ENCODE peak calls at places on chromosomes 1 and 21, in five cellular contexts. P, N, V, W and O are unnamed samples. For H3K27me3, the result is how much of the 10 kb centered on the place peaks cover.

GRCh38 chr1:158552296-158552695 is 1.9 kb downstream of the OR6Y1 start:
- DNase-seq in N (no peak), V (no peak), W (no peak), P (no peak), O (no peak)

GRCh38 chr1:36307601-36308330 is 1.6 kb downstream of the SH3D21 start:
- DNase-seq in P (no peak), W (no peak), N (no peak), V (no peak), O (no peak)

GRCh38 chr1:96313216-96313615 is 408.4 kb upstream of the PTBP2 start:
- DNase-seq in V (no peak), P (peak), N (no peak), W (no peak), O (no peak)

GRCh38 chr21:31873275-31873695 is 465 bp downstream of the HUNK start:
- DNase-seq in N (peak), W (no peak), V (peak), P (no peak), O (peak)

GRCh38 chr1:230431517-230431916 is 5.4 kb upstream of the PGBD5 start:
- DNase-seq in N (no peak), W (no peak), V (no peak), P (no peak), O (no peak)

GRCh38 chr1:96538001-96538649 is 183.5 kb upstream of the PTBP2 start:
- DNase-seq in N (no peak), W (no peak), V (peak), P (peak), O (peak)

GRCh38 chr1:34906225-34906624 is 23.2 kb downstream of the DLGAP3 start:
- DNase-seq in V (no peak), P (no peak), N (no peak), W (no peak), O (no peak)

GRCh38 chr1:115529216-115529897 is 112.4 kb upstream of the VANGL1 start:
- DNase-seq in W (no peak), V (no peak), P (no peak), N (no peak), O (no peak)

GRCh38 chr21:28089599-28090421 is 902.9 kb downstream of the LTN1 start:
- DNase-seq in W (no peak), N (no peak), P (no peak), V (peak), O (peak)

GRCh38 chr1:209443361-209443931 is 140.1 kb upstream of the CAMK1G start:
- DNase-seq in W (no peak), V (no peak), P (no peak), N (no peak), O (peak)

GRCh38 chr1:31423418-31423947 is 10.5 kb downstream of the SERINC2 start:
- DNase-seq in N (no peak), W (no peak), P (no peak), V (no peak), O (no peak)

GRCh38 chr1:171346866-171347265 is 32.9 kb downstream of the FMO4 start:
- DNase-seq in W (no peak), N (no peak), V (no peak), P (no peak), O (no peak)

GRCh38 chr1:218739426-218739825 is 394.3 kb downstream of the TGFB2 start:
- DNase-seq in W (no peak), N (no peak), P (peak), V (no peak), O (no peak)

GRCh38 chr1:232445361-232446106 is 184.4 kb downstream of the SIPA1L2 start:
- DNase-seq in P (peak), N (no peak), V (no peak), W (no peak), O (no peak)

GRCh38 chr1:117096871-117097842 is 24.4 kb downstream of the TRIM45 start:
- DNase-seq in V (no peak), P (peak), N (no peak), W (peak), O (peak)

GRCh38 chr1:207312604-207312920 is 8.9 kb upstream of the CD55 start:
- DNase-seq in W (no peak), V (no peak), P (no peak), N (no peak), O (no peak)

GRCh38 chr1:16420719-16421118 is 16.5 kb downstream of the SPATA21 start:
- DNase-seq in P (no peak), V (no peak), W (no peak), N (no peak), O (no peak)

GRCh38 chr1:175844877-175845276 is 101.5 kb upstream of the TNR start:
- DNase-seq in P (no peak), W (no peak), N (no peak), V (no peak), O (no peak)

GRCh38 chr21:41593784-41594138 is 85.8 kb upstream of the TMPRSS2 start:
- DNase-seq in P (no peak), N (no peak), W (no peak), V (no peak), O (peak)

GRCh38 chr1:79373481-79374132 is 367.1 kb upstream of the ADGRL4 start:
- DNase-seq in V (no peak), N (no peak), W (no peak), P (no peak), O (no peak)

GRCh38 chr1:227125929-227126545 is 185.9 kb downstream of the COQ8A start:
- DNase-seq in V (peak), W (peak), P (no peak), N (no peak), O (peak)

GRCh38 chr1:207815913-207816312 is 64.1 kb downstream of the CD46 start:
- DNase-seq in W (no peak), V (no peak), P (peak), N (no peak), O (no peak)

GRCh38 chr1:230210979-230211336 is 143.9 kb downstream of the GALNT2 start:
- DNase-seq in P (no peak), V (no peak), N (no peak), W (no peak), O (no peak)

GRCh38 chr1:2283371-2283990 is 55.4 kb downstream of the SKI start:
- DNase-seq in N (no peak), W (no peak), V (no peak), P (no peak), O (no peak)

GRCh38 chr1:147613506-147613905 is 56.8 kb downstream of the ACP6 start:
- DNase-seq in V (no peak), W (no peak), P (peak), N (no peak), O (no peak)

GRCh38 chr1:168320805-168321577 is 40.3 kb downstream of the TBX19 start:
- DNase-seq in W (peak), V (no peak), N (no peak), P (peak), O (peak)

GRCh38 chr1:115982399-115982798 is 6.1 kb downstream of the SLC22A15 start:
- DNase-seq in V (no peak), N (no peak), W (no peak), P (no peak), O (no peak)

GRCh38 chr1:1344672-1345361 is 4.4 kb downstream of the DVL1 start:
- DNase-seq in V (no peak), W (peak), N (no peak), P (peak), O (no peak)

GRCh38 chr1:167003711-167004110 is 14.6 kb downstream of the MAEL start:
- DNase-seq in P (no peak), V (no peak), W (no peak), N (no peak), O (no peak)

GRCh38 chr1:58649555-58649954 is 50.3 kb downstream of the MYSM1 start:
- DNase-seq in N (no peak), V (no peak), P (no peak), W (no peak), O (no peak)

GRCh38 chr1:24110642-24111263 is 1.2 kb downstream of the MYOM3 start:
- DNase-seq in P (no peak), N (no peak), V (no peak), W (no peak), O (no peak)

GRCh38 chr1:226268421-226269124 is 40.4 kb downstream of the LIN9 start:
- DNase-seq in P (peak), N (no peak), W (no peak), V (no peak), O (no peak)

GRCh38 chr1:196142111-196142510 is 466.1 kb downstream of the KCNT2 start:
- DNase-seq in P (no peak), V (no peak), N (peak), W (no peak), O (no peak)

GRCh38 chr1:11062965-11063401 is 3.2 kb upstream of the SRM start:
- DNase-seq in P (no peak), N (no peak), V (no peak), W (no peak), O (no peak)

GRCh38 chr1:116988248-116988647 is 13.3 kb upstream of the CD101 start:
- DNase-seq in W (no peak), V (no peak), P (no peak), N (no peak), O (no peak)

GRCh38 chr1:147534386-147534785 is 6.9 kb upstream of the BCL9 start:
- DNase-seq in W (peak), N (no peak), P (peak), V (no peak), O (peak)

GRCh38 chr1:155981266-155982088 is 3.1 kb upstream of the ARHGEF2 start:
- DNase-seq in W (peak), P (peak), N (no peak), V (no peak), O (no peak)

GRCh38 chr1:103948526-103948925 is 198.8 kb downstream of the AMY1C start:
- DNase-seq in P (no peak), W (peak), N (no peak), V (no peak), O (peak)

GRCh38 chr1:154983776-154984466 is 777 bp downstream of the FLAD1 start:
- DNase-seq in N (no peak), W (no peak), P (no peak), V (no peak), O (no peak)

GRCh38 chr1:81878538-81878937 is 77.8 kb downstream of the ADGRL2 start:
- DNase-seq in V (no peak), N (no peak), W (no peak), P (no peak), O (no peak)
- H3K27me3 ChIP-seq in V (under half), N (under half), W (under half), P (under half), O (under half)

GRCh38 chr1:180504186-180504585 is 1.8 kb upstream of the ACBD6 start:
- DNase-seq in N (no peak), P (peak), V (no peak), W (peak), O (no peak)

GRCh38 chr1:180500689-180501088 is 1.7 kb downstream of the ACBD6 start:
- DNase-seq in N (no peak), V (no peak), P (no peak), W (no peak), O (no peak)

GRCh38 chr1:180501865-180502360 is 464 bp downstream of the ACBD6 start:
- DNase-seq in V (peak), N (no peak), P (no peak), W (peak), O (no peak)

GRCh38 chr1:180503274-180503862 is 991 bp upstream of the ACBD6 start:
- DNase-seq in P (no peak), V (no peak), W (peak), N (no peak), O (peak)

DNA sequence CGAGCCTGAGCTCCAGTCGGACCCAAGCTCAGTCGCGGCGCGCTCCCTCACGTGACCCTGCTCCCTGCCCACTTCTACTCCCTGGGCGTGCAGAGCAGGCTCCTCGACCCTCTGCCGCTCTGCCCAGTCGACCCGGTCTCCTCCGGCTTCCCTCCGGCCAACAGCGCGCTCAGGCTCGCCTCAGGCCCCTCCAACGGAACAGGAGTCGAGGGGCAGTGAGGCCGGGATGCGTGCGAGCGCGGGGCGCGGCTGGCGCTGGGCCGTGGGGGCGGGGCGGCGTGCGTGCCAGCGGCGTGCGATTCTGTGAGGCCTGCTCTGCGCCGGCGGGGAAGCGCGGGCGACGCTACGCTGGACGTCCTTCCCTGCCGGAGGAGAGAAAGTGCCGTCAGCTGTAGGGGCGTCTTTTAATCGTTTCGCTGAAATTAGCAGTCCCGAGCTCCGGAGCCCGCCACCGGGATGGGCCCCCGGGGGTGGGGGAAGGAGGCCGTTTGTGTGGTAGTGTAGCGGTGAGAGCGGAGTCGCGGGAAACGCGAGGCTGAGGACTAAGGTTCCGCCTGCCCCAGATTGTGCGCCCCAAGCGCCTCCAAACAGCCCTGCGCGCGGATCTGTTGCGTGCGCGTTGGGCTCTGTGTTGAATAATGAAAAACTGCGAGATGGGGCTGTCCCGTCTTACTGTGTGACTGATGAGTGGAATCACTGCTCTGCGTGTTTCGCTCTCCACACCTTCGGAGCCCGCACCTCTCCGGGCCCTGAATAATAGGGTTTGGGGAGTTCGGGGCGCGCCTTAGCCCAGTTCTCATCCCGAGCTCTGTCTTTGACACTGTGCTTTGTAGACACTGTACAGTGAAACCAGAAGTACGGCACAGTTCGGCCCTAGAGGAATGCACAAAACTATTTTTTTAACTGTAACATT is at the start of gene ACBD6:
- DNase-seq in W (peak), N (peak), P (peak), V (peak), O (peak)
- H3K4ac ChIP-seq in W (peak), N (no peak), P (peak), V (no peak), O (no peak)

DNA sequence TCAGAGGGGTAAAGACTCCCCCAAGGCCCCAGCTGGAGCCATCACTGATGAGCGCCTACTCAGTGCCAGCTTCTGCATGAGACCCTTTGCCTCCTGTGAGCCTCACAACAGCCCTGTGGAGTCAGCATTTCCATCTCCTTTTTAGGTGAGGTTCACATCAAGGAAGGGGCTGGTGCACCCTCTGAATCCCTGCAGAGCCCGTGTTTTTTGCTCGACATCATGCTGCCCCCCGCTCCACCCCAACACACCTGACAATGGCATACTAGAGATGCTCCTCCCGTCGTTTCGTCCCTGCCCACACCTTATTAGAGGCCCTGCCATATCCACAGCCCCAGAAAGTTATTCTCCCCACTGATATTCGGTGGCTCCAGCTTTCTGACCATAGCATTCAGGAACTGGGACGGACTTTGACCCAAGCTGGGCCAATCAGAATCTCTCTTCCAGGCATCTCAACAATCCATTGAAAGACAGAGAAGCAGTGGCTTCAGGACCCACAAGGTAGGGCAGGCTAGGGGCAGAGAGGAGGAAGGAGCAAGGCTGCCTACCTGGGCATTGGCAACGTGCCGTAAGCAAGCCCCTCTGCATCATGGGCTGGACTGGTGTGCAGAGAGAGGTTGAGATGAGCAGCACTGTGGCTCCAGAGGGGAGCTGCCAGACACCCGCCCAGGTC is 32.7 kb downstream of the EPHA10 start:
- DNase-seq in N (no peak), P (no peak), W (no peak), V (no peak), O (no peak)
- H3K27me3 ChIP-seq in N (half or more), P (under half), W (under half), V (under half), O (under half)

DNA sequence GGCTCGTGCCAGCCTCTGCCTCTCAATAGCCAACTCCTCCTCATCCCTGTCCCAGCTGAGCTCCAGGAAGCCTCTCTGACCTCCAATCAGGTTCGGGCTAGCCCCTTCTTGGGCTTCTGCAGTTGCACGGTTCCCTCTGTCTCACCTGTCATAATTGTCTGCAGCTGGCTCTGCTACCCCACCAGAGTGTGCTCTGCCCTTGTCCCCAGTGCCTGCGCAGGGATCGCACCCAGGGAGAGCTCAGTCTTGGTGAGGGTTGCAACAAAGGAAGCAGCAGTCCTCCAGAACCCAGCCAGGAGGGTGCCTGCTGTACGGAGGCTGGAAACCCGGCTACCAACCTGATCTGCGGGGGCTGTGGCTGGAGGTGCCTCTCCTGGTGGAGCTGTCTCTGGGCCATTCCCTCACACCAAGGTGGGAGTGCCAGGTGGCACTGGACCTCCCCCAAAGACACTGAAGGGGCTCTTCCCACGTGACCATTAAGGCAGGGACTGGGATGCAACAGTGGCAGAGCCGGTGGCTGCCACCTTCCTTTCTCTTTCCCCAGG is 63.5 kb upstream of the DMRTB1 start:
- DNase-seq in W (no peak), P (no peak), N (no peak), V (no peak), O (no peak)
- H3K4ac ChIP-seq in W (no peak), P (no peak), N (no peak), V (no peak), O (peak)

GRCh38 chr1:46530311-46530710 is 21.1 kb downstream of the KNCN start:
- DNase-seq in P (no peak), N (no peak), W (no peak), V (no peak), O (peak)
- H3K27me3 ChIP-seq in P (half or more), N (half or more), W (under half), V (under half), O (under half)

GRCh38 chr1:93678966-93679480 is 2.6 kb downstream of the BCAR3 start:
- DNase-seq in P (no peak), N (no peak), W (peak), V (no peak), O (peak)

GRCh38 chr1:93680121-93681094 is 1.2 kb downstream of the BCAR3 start:
- DNase-seq in W (peak), V (peak), P (peak), N (peak), O (peak)

GRCh38 chr1:93679546-93679945 is 2.1 kb downstream of the BCAR3 start:
- DNase-seq in P (peak), V (no peak), W (no peak), N (no peak), O (no peak)

GRCh38 chr1:93681549-93682412 is at the start of gene BCAR3:
- DNase-seq in P (peak), W (peak), N (peak), V (peak), O (peak)

DNA sequence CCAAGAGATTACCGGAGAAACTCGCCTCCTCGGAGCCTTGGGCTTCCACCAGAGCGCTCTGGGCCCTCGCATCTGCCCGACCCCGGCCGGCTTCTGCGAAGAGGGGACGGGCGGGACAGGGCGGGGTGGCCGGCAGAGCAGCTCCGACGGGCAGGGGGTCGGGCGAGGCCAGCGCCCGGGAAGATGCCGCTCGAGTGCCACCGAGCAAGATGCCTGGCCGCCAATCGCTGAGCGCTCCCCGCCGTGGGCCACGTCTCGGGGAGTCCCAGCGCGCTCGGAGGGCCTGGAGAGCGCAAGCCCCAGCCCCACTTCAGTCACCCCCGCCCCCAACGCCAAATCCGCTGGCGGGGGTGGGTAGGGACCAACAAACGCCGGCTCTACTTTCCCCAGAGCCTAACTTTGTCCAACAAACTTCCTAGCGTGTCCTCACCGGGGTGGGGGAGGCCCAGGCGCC is 515 bp downstream of the BCAR3 start:
- DNase-seq in P (peak), N (no peak), W (no peak), V (no peak), O (no peak)
- H3K4ac ChIP-seq in P (peak), N (no peak), W (peak), V (no peak), O (peak)

DNA sequence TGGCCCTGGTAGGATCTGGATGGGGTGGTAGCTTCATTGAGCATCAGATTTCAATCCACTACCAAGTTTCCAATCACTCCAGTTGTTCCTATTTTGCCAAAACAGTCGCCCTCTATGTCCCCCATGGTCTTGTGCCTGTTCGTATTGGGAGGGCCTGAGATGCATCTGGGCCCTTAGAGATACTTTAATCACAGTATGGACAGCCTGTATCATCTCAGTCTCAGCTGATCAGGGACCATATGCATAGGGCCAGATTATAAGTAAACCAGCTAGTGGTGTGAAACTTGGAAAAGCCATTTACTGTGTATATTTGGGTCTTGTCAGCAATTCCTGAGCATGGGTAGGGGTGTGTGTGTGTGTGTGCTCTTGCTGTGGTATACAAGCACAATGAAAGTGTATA is 22.8 kb downstream of the SH3BGR start:
- DNase-seq in P (no peak), N (no peak), V (no peak), W (no peak), O (no peak)
- H3K27me3 ChIP-seq in P (under half), N (under half), V (under half), W (under half), O (under half)